ENCODE peak calls at places on chromosomes 4 and X, in five cellular contexts. One of them, this sample, is unnamed.

GRCh38 chr4:186068581-186069402 is at the start of gene TLR3:
- DNase-seq in activated CD4-positive, alpha-beta T cell treated with anti-CD3 and anti-CD28 coated beads for 36 hours: no peak
- DNase-seq in AG20443: peak
- DNase-seq in GM23338: no peak
- DNase-seq in A549: no peak
- DNase-seq in this sample: no peak

GRCh38 chrX:119240356-119240755 is 4.3 kb downstream of the PGRMC1 start:
- DNase-seq in activated CD4-positive, alpha-beta T cell treated with anti-CD3 and anti-CD28 coated beads for 36 hours: no peak
- DNase-seq in AG20443: peak
- DNase-seq in GM23338: no peak
- DNase-seq in A549: no peak
- DNase-seq in this sample: no peak

GRCh38 chrX:146854281-146854680 is 39.7 kb upstream of the CXorf51A start:
- DNase-seq in activated CD4-positive, alpha-beta T cell treated with anti-CD3 and anti-CD28 coated beads for 36 hours: no peak
- DNase-seq in AG20443: no peak
- DNase-seq in GM23338: no peak
- DNase-seq in A549: no peak
- DNase-seq in this sample: no peak

GRCh38 chr4:40963912-40964478 is 214.2 kb downstream of the NSUN7 start:
- DNase-seq in activated CD4-positive, alpha-beta T cell treated with anti-CD3 and anti-CD28 coated beads for 36 hours: no peak
- DNase-seq in AG20443: no peak
- DNase-seq in GM23338: no peak
- DNase-seq in A549: no peak
- DNase-seq in this sample: no peak

GRCh38 chr4:138859249-138859648 is 156.3 kb upstream of the NOCT start:
- DNase-seq in activated CD4-positive, alpha-beta T cell treated with anti-CD3 and anti-CD28 coated beads for 36 hours: no peak
- DNase-seq in AG20443: no peak
- DNase-seq in GM23338: no peak
- DNase-seq in A549: no peak
- DNase-seq in this sample: no peak

GRCh38 chr4:165343353-165344191 is 16.1 kb downstream of the MSMO1 start:
- DNase-seq in activated CD4-positive, alpha-beta T cell treated with anti-CD3 and anti-CD28 coated beads for 36 hours: peak
- DNase-seq in AG20443: no peak
- DNase-seq in GM23338: peak
- DNase-seq in A549: peak
- DNase-seq in this sample: no peak

GRCh38 chr4:146245899-146246298 is 31.6 kb downstream of the REELD1 start:
- DNase-seq in activated CD4-positive, alpha-beta T cell treated with anti-CD3 and anti-CD28 coated beads for 36 hours: peak
- DNase-seq in AG20443: peak
- DNase-seq in GM23338: no peak
- DNase-seq in A549: no peak
- DNase-seq in this sample: no peak

GRCh38 chr4:154640999-154641398 is 28.5 kb upstream of the FGG start:
- DNase-seq in activated CD4-positive, alpha-beta T cell treated with anti-CD3 and anti-CD28 coated beads for 36 hours: no peak
- DNase-seq in AG20443: no peak
- DNase-seq in GM23338: no peak
- DNase-seq in A549: no peak
- DNase-seq in this sample: no peak

GRCh38 chrX:134718329-134719317 is 60.4 kb upstream of the PLAC1 start:
- DNase-seq in activated CD4-positive, alpha-beta T cell treated with anti-CD3 and anti-CD28 coated beads for 36 hours: peak
- DNase-seq in AG20443: peak
- DNase-seq in GM23338: peak
- DNase-seq in A549: peak
- DNase-seq in this sample: no peak

GRCh38 chr4:109171098-109171497 is 131.4 kb downstream of the COL25A1 start:
- DNase-seq in activated CD4-positive, alpha-beta T cell treated with anti-CD3 and anti-CD28 coated beads for 36 hours: no peak
- DNase-seq in AG20443: no peak
- DNase-seq in GM23338: no peak
- DNase-seq in A549: no peak
- DNase-seq in this sample: no peak

GRCh38 chr4:94455081-94455480 is 3.3 kb downstream of the PDLIM5 start:
- DNase-seq in activated CD4-positive, alpha-beta T cell treated with anti-CD3 and anti-CD28 coated beads for 36 hours: no peak
- DNase-seq in AG20443: peak
- DNase-seq in GM23338: no peak
- DNase-seq in A549: peak
- DNase-seq in this sample: no peak

GRCh38 chr4:169102011-169102410 is 92.0 kb upstream of the CBR4 start:
- DNase-seq in activated CD4-positive, alpha-beta T cell treated with anti-CD3 and anti-CD28 coated beads for 36 hours: no peak
- DNase-seq in AG20443: no peak
- DNase-seq in GM23338: no peak
- DNase-seq in A549: no peak
- DNase-seq in this sample: no peak

GRCh38 chrX:120463241-120463640 is 5.9 kb downstream of the LAMP2 start:
- DNase-seq in activated CD4-positive, alpha-beta T cell treated with anti-CD3 and anti-CD28 coated beads for 36 hours: no peak
- DNase-seq in AG20443: no peak
- DNase-seq in GM23338: no peak
- DNase-seq in A549: peak
- DNase-seq in this sample: no peak

GRCh38 chr4:149047368-149047767 is 605.2 kb upstream of the NR3C2 start:
- DNase-seq in activated CD4-positive, alpha-beta T cell treated with anti-CD3 and anti-CD28 coated beads for 36 hours: no peak
- DNase-seq in AG20443: peak
- DNase-seq in GM23338: no peak
- DNase-seq in A549: no peak
- DNase-seq in this sample: no peak

This sample was measured in GDM1.